ENCODE peak calls at places on chromosome 12, in six cellular contexts. Y, A, M, B, H and V are unnamed samples.

GRCh38 chr12:85580562-85581168 is 255.5 kb downstream of the RASSF9 start:
- DNase-seq in Y (no peak), A (no peak), M (no peak), B (no peak), H (peak), V (no peak)

GRCh38 chr12:122860854-122861585 is 25.8 kb downstream of the HIP1R start:
- DNase-seq in Y (no peak), A (no peak), M (no peak), B (no peak), H (no peak), V (peak)

GRCh38 chr12:47845066-47845465 is 25.4 kb upstream of the HDAC7 start:
- DNase-seq in Y (no peak), A (no peak), M (no peak), B (no peak), H (no peak), V (no peak)

GRCh38 chr12:132986885-132987225 is 688 bp downstream of the ZNF26 start:
- DNase-seq in Y (no peak), A (no peak), M (no peak), B (no peak), H (peak), V (no peak)

GRCh38 chr12:42587564-42588307 is 1.8 kb downstream of the PRICKLE1 start:
- DNase-seq in Y (no peak), A (no peak), M (no peak), B (no peak), H (peak), V (no peak)

GRCh38 chr12:102543931-102544485 is 63.6 kb upstream of the IGF1 start:
- DNase-seq in Y (no peak), A (no peak), M (no peak), B (no peak), H (no peak), V (no peak)

GRCh38 chr12:69045430-69045829 is 112.5 kb upstream of the CPM start:
- DNase-seq in Y (no peak), A (no peak), M (no peak), B (no peak), H (no peak), V (no peak)

GRCh38 chr12:49105504-49106120 is 5.0 kb downstream of the LMBR1L start:
- DNase-seq in Y (no peak), A (no peak), M (no peak), B (no peak), H (peak), V (no peak)

GRCh38 chr12:92827836-92828431 is 101.2 kb downstream of the EEA1 start:
- DNase-seq in Y (no peak), A (no peak), M (no peak), B (no peak), H (peak), V (no peak)

GRCh38 chr12:121628037-121628436 is 1.7 kb downstream of the ORAI1 start:
- DNase-seq in Y (no peak), A (peak), M (no peak), B (no peak), H (no peak), V (no peak)

GRCh38 chr12:1281683-1282366 is 290.8 kb downstream of the ERC1 start:
- DNase-seq in Y (no peak), A (no peak), M (no peak), B (no peak), H (peak), V (no peak)

GRCh38 chr12:108839011-108839889 is 18.1 kb downstream of the SSH1 start:
- DNase-seq in Y (no peak), A (no peak), M (no peak), B (no peak), H (peak), V (no peak)

GRCh38 chr12:4725057-4725456 is 4.9 kb downstream of the GALNT8 start:
- DNase-seq in Y (no peak), A (no peak), M (no peak), B (no peak), H (no peak), V (no peak)

GRCh38 chr12:81162725-81163124 is 84.8 kb downstream of the ACSS3 start:
- DNase-seq in Y (no peak), A (no peak), M (no peak), B (no peak), H (no peak), V (no peak)

GRCh38 chr12:110498984-110499706 is 2.8 kb downstream of the VPS29 start:
- DNase-seq in Y (no peak), A (no peak), M (no peak), B (no peak), H (peak), V (no peak)

GRCh38 chr12:106114084-106115068 is 24.4 kb downstream of the NUAK1 start:
- DNase-seq in Y (no peak), A (no peak), M (no peak), B (no peak), H (peak), V (peak)

GRCh38 chr12:111033281-111034147 is 113.1 kb upstream of the MYL2 start:
- DNase-seq in Y (no peak), A (no peak), M (no peak), B (no peak), H (no peak), V (no peak)

GRCh38 chr12:77995436-77996167 is 164.9 kb downstream of the NAV3 start:
- DNase-seq in Y (no peak), A (no peak), M (no peak), B (no peak), H (peak), V (no peak)

GRCh38 chr12:109428038-109428629 is 49.0 kb downstream of the KCTD10 start:
- DNase-seq in Y (no peak), A (peak), M (peak), B (peak), H (peak), V (peak)

GRCh38 chr12:105409286-105409685 is 78.8 kb downstream of the C12orf75 start:
- DNase-seq in Y (no peak), A (no peak), M (no peak), B (no peak), H (no peak), V (no peak)

GRCh38 chr12:80517655-80518054 is 73.6 kb downstream of the PTPRQ start:
- DNase-seq in Y (no peak), A (no peak), M (no peak), B (no peak), H (no peak), V (no peak)

GRCh38 chr12:100904270-100904669 is 109.7 kb downstream of the ANO4 start:
- DNase-seq in Y (no peak), A (no peak), M (no peak), B (no peak), H (peak), V (no peak)

GRCh38 chr12:27233814-27234213 is 10.3 kb upstream of the STK38L start:
- DNase-seq in Y (no peak), A (no peak), M (no peak), B (no peak), H (no peak), V (no peak)

GRCh38 chr12:10618338-10618987 is 5.1 kb upstream of the MAGOHB start:
- DNase-seq in Y (no peak), A (no peak), M (no peak), B (no peak), H (peak), V (no peak)

GRCh38 chr12:1885082-1885596 is 33.3 kb downstream of the CACNA2D4 start:
- DNase-seq in Y (no peak), A (no peak), M (no peak), B (no peak), H (no peak), V (peak)

GRCh38 chr12:62933871-62934798 is 815 bp downstream of the PPM1H start:
- DNase-seq in Y (no peak), A (no peak), M (no peak), B (no peak), H (peak), V (peak)

GRCh38 chr12:25054076-25054782 is 105.3 kb upstream of the BCAT1 start:
- DNase-seq in Y (no peak), A (no peak), M (no peak), B (no peak), H (peak), V (no peak)